ENCODE peak calls at places on chromosomes 6 and 20, in five cellular contexts. One of them, this sample, is unnamed.

GRCh38 chr20:47705497-47705856 is 79.8 kb downstream of the SULF2 start:
- DNase-seq in SK-N-SH: no peak
- DNase-seq in HL-60: no peak
- DNase-seq in IMR-90: no peak
- DNase-seq in uterus: peak
- DNase-seq in this sample: no peak

GRCh38 chr6:27295301-27296079 is 16.6 kb downstream of the POM121L2 start:
- DNase-seq in IMR-90: peak
- DNase-seq in HL-60: no peak
- DNase-seq in SK-N-SH: no peak
- DNase-seq in uterus: no peak
- DNase-seq in this sample: no peak

GRCh38 chr20:21302645-21303060 is 478 bp upstream of the XRN2 start:
- DNase-seq in SK-N-SH: no peak
- DNase-seq in IMR-90: no peak
- DNase-seq in uterus: no peak
- DNase-seq in HL-60: no peak
- DNase-seq in this sample: no peak

GRCh38 chr6:155694429-155694795 is 238.8 kb upstream of the NOX3 start:
- DNase-seq in HL-60: no peak
- DNase-seq in uterus: no peak
- DNase-seq in IMR-90: no peak
- DNase-seq in SK-N-SH: no peak
- DNase-seq in this sample: no peak

GRCh38 chr6:26044140-26045045 is 42.8 kb upstream of the HFE start:
- DNase-seq in SK-N-SH: no peak
- DNase-seq in HL-60: no peak
- DNase-seq in IMR-90: peak
- DNase-seq in uterus: peak
- DNase-seq in this sample: no peak

GRCh38 chr6:89050155-89050554 is 30.4 kb upstream of the PNRC1 start:
- DNase-seq in IMR-90: peak
- DNase-seq in SK-N-SH: no peak
- DNase-seq in uterus: peak
- DNase-seq in HL-60: peak
- DNase-seq in this sample: no peak

GRCh38 chr6:166779381-166779780 is 152.3 kb upstream of the RPS6KA2 start:
- DNase-seq in SK-N-SH: no peak
- DNase-seq in IMR-90: no peak
- DNase-seq in uterus: no peak
- DNase-seq in HL-60: no peak
- DNase-seq in this sample: no peak

GRCh38 chr20:47922280-47922675 is 137.0 kb upstream of the SULF2 start:
- DNase-seq in IMR-90: peak
- DNase-seq in HL-60: no peak
- DNase-seq in uterus: no peak
- DNase-seq in SK-N-SH: no peak
- DNase-seq in this sample: no peak

GRCh38 chr20:4169360-4170214 is 154.2 kb upstream of the RNF24 start:
- DNase-seq in HL-60: no peak
- DNase-seq in SK-N-SH: no peak
- DNase-seq in uterus: no peak
- DNase-seq in IMR-90: no peak
- DNase-seq in this sample: no peak

GRCh38 chr20:4261333-4262284 is 246.3 kb upstream of the RNF24 start:
- DNase-seq in IMR-90: peak
- DNase-seq in SK-N-SH: no peak
- DNase-seq in HL-60: no peak
- DNase-seq in uterus: no peak
- DNase-seq in this sample: no peak

GRCh38 chr6:46440133-46440532 is 51.1 kb downstream of the RCAN2 start:
- DNase-seq in HL-60: no peak
- DNase-seq in IMR-90: peak
- DNase-seq in uterus: no peak
- DNase-seq in SK-N-SH: no peak
- DNase-seq in this sample: no peak

GRCh38 chr6:106444777-106445507 is 84.4 kb downstream of the CRYBG1 start:
- DNase-seq in SK-N-SH: peak
- DNase-seq in IMR-90: peak
- DNase-seq in uterus: no peak
- DNase-seq in HL-60: peak
- DNase-seq in this sample: peak

GRCh38 chr20:47187450-47188195 is 168.9 kb downstream of the ZMYND8 start:
- DNase-seq in HL-60: no peak
- DNase-seq in uterus: no peak
- DNase-seq in SK-N-SH: no peak
- DNase-seq in IMR-90: no peak
- DNase-seq in this sample: no peak

GRCh38 chr6:142400495-142400894 is 98.7 kb downstream of the ADGRG6 start:
- DNase-seq in uterus: no peak
- DNase-seq in HL-60: no peak
- DNase-seq in SK-N-SH: no peak
- DNase-seq in IMR-90: peak
- DNase-seq in this sample: no peak

GRCh38 chr6:491233-491632 is 99.7 kb downstream of the IRF4 start:
- DNase-seq in IMR-90: no peak
- DNase-seq in uterus: no peak
- DNase-seq in HL-60: no peak
- DNase-seq in SK-N-SH: no peak
- DNase-seq in this sample: no peak

GRCh38 chr6:87939776-87940175 is 107.9 kb upstream of the SPACA1 start:
- DNase-seq in IMR-90: no peak
- DNase-seq in SK-N-SH: no peak
- DNase-seq in HL-60: no peak
- DNase-seq in uterus: no peak
- DNase-seq in this sample: no peak

GRCh38 chr6:30121446-30122065 is 8.7 kb upstream of the TRIM31 start:
- DNase-seq in IMR-90: no peak
- DNase-seq in SK-N-SH: no peak
- DNase-seq in uterus: no peak
- DNase-seq in HL-60: no peak
- DNase-seq in this sample: no peak

GRCh38 chr6:56555438-56555872 is 87.2 kb downstream of the DST start:
- DNase-seq in HL-60: no peak
- DNase-seq in uterus: no peak
- DNase-seq in SK-N-SH: no peak
- DNase-seq in IMR-90: peak
- DNase-seq in this sample: no peak

GRCh38 chr20:28562510-28562898 is 2695.0 kb upstream of the DEFB115 start:
- DNase-seq in HL-60: no peak
- DNase-seq in uterus: no peak
- DNase-seq in IMR-90: peak
- DNase-seq in SK-N-SH: no peak
- DNase-seq in this sample: no peak

GRCh38 chr6:44338228-44339122 is 4.0 kb upstream of the SPATS1 start:
- DNase-seq in IMR-90: peak
- DNase-seq in HL-60: no peak
- DNase-seq in SK-N-SH: peak
- DNase-seq in uterus: peak
- DNase-seq in this sample: peak

GRCh38 chr6:169936355-169936975 is 185.0 kb downstream of the ERMARD start:
- DNase-seq in IMR-90: no peak
- DNase-seq in HL-60: no peak
- DNase-seq in uterus: no peak
- DNase-seq in SK-N-SH: no peak
- DNase-seq in this sample: peak

GRCh38 chr20:24790746-24791283 is 158.3 kb upstream of the CST7 start:
- DNase-seq in HL-60: no peak
- DNase-seq in uterus: no peak
- DNase-seq in SK-N-SH: no peak
- DNase-seq in IMR-90: no peak
- DNase-seq in this sample: no peak

GRCh38 chr6:15066433-15067337 is 179.2 kb upstream of the JARID2 start:
- DNase-seq in SK-N-SH: no peak
- DNase-seq in uterus: peak
- DNase-seq in HL-60: peak
- DNase-seq in IMR-90: peak
- DNase-seq in this sample: no peak

GRCh38 chr6:3769610-3770009 is 18.1 kb upstream of the PXDC1 start:
- DNase-seq in SK-N-SH: no peak
- DNase-seq in HL-60: no peak
- DNase-seq in uterus: no peak
- DNase-seq in IMR-90: peak
- DNase-seq in this sample: no peak

GRCh38 chr6:30898750-30899360 is 9.2 kb upstream of the GTF2H4 start:
- DNase-seq in uterus: no peak
- DNase-seq in HL-60: no peak
- DNase-seq in SK-N-SH: no peak
- DNase-seq in IMR-90: no peak
- DNase-seq in this sample: no peak

GRCh38 chr6:147207351-147207750 is 3.1 kb downstream of the STXBP5 start:
- DNase-seq in HL-60: no peak
- DNase-seq in SK-N-SH: no peak
- DNase-seq in IMR-90: no peak
- DNase-seq in uterus: no peak
- DNase-seq in this sample: no peak

GRCh38 chr6:154995241-154996162 is at the start of gene TIAM2:
- DNase-seq in HL-60: no peak
- DNase-seq in IMR-90: no peak
- DNase-seq in uterus: no peak
- DNase-seq in SK-N-SH: peak
- DNase-seq in this sample: peak

GRCh38 chr20:62557425-62557824 is 81.6 kb upstream of the GATA5 start:
- DNase-seq in IMR-90: no peak
- DNase-seq in uterus: no peak
- DNase-seq in SK-N-SH: no peak
- DNase-seq in HL-60: no peak
- DNase-seq in this sample: no peak

GRCh38 chr20:32538526-32538918 is 46.6 kb downstream of the NOL4L start:
- DNase-seq in HL-60: no peak
- DNase-seq in SK-N-SH: no peak
- DNase-seq in IMR-90: no peak
- DNase-seq in uterus: no peak
- DNase-seq in this sample: no peak

GRCh38 chr6:91132461-91132860 is 545.6 kb upstream of the MAP3K7 start:
- DNase-seq in SK-N-SH: no peak
- DNase-seq in uterus: no peak
- DNase-seq in IMR-90: no peak
- DNase-seq in HL-60: no peak
- DNase-seq in this sample: no peak

GRCh38 chr6:91130126-91130525 is 543.3 kb upstream of the MAP3K7 start:
- DNase-seq in IMR-90: no peak
- DNase-seq in uterus: no peak
- DNase-seq in HL-60: no peak
- DNase-seq in SK-N-SH: no peak
- DNase-seq in this sample: no peak

GRCh38 chr6:91126876-91127275 is 540.0 kb upstream of the MAP3K7 start:
- DNase-seq in HL-60: no peak
- DNase-seq in IMR-90: no peak
- DNase-seq in SK-N-SH: no peak
- DNase-seq in uterus: no peak
- DNase-seq in this sample: no peak

GRCh38 chr6:91127752-91128151 is 540.9 kb upstream of the MAP3K7 start:
- DNase-seq in uterus: no peak
- DNase-seq in HL-60: no peak
- DNase-seq in IMR-90: no peak
- DNase-seq in SK-N-SH: no peak
- DNase-seq in this sample: no peak
- TF ChIP-seq CTCF in uterus: no peak
- TF ChIP-seq CTCF in HL-60: no peak
- TF ChIP-seq CTCF in IMR-90: no peak
- TF ChIP-seq CTCF in SK-N-SH: no peak
- TF ChIP-seq CTCF in this sample: no peak

GRCh38 chr6:6758915-6759654 is 170.6 kb downstream of the LY86 start:
- DNase-seq in IMR-90: peak
- DNase-seq in uterus: no peak
- DNase-seq in HL-60: peak
- DNase-seq in SK-N-SH: peak
- DNase-seq in this sample: peak
- TF ChIP-seq CTCF in IMR-90: peak
- TF ChIP-seq CTCF in uterus: peak
- TF ChIP-seq CTCF in HL-60: peak
- TF ChIP-seq CTCF in SK-N-SH: peak
- TF ChIP-seq CTCF in this sample: peak

DNA sequence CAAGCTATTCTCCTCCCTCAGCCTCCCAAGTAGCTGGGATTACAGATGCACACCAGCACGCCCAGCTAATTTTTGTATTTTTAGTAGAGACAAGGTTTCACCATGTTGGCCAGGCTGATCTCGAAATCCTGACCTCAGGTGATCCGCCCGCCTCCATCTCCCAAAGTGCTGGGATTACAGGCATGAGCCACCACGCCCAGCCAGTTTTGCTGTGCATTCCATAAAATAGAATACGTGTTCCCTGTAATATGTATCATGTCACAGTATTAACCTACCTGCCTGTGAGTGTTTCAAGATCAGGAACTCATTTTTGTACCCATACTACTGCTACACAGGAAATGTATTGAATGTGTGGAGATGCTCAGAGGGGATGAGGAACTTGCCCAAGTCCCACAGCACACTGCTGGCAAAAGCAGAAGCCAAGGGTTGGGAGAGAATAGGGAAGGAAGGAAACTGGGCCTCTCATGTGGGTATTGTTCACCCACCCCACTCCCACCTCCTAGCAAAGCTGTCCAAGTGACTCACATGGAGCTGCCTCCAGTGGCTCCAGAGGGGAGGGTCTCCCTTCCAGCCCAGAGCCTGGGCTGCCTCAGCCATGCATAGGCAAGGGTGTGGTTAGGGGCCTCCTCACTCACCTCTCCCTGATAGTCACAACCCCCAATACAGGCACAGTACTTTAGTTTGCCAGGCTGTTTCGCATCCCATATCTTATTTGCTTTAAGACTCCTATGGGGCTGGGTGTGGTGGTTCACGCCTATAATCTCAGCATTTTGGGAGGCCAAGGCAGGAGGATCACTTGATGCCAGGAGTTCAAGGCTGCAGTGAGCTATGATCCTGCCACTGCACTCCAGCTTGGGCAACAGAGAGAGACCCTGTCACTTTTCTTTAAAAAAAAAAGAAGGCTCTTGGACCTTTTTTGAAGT is 9.4 kb downstream of the HM13 start:
- DNase-seq in HL-60: no peak
- DNase-seq in SK-N-SH: no peak
- DNase-seq in IMR-90: peak
- DNase-seq in uterus: no peak
- DNase-seq in this sample: no peak
- TF ChIP-seq CTCF in HL-60: no peak
- TF ChIP-seq CTCF in SK-N-SH: no peak
- TF ChIP-seq CTCF in IMR-90: no peak
- TF ChIP-seq CTCF in uterus: no peak
- TF ChIP-seq CTCF in this sample: no peak

DNA sequence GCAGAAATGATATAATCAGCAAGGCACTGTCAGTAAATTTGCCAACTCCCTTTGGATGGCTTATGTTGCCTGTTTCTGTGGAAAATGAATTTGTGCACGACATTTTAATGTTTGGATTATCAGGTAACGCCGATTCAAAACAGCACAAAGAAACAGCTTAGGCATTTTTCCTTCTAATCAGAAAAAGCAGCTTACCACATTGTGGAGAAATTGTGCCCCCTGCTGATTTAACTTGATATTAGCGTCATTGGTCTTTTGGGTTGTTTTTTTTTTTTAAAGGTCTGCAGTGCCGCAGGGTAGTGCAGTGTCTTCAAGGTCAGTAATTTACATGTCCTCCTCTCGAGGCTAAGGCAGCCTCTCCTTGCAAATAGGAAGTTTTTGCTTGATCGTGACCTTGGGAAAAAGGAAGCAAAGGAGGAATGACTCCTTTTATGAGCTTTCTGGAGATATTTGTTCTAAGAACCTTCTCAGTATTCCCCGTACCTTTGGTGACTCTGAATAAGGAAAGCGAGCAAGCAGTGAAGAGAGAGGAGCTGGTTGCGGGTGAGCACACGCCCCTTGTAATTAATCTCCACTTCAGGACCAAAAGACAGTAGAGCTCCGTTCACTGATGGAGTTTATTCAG is 79.1 kb downstream of the ELOVL4 start:
- DNase-seq in SK-N-SH: peak
- DNase-seq in uterus: no peak
- DNase-seq in HL-60: no peak
- DNase-seq in IMR-90: peak
- DNase-seq in this sample: peak
- TF ChIP-seq CTCF in SK-N-SH: peak
- TF ChIP-seq CTCF in uterus: no peak
- TF ChIP-seq CTCF in HL-60: peak
- TF ChIP-seq CTCF in IMR-90: peak
- TF ChIP-seq CTCF in this sample: peak

This sample was measured in GM13976.